ENCODE peak calls at places on chromosomes 11 and 22, in six cellular contexts. W is neural progenitor cell, B is astrocyte, I is MM.1S, X is HCT116, C is GM23248. J is an unnamed sample.

GRCh38 chr11:75467311-75467710 is 34.3 kb upstream of the KLHL35 start:
- DNase-seq in X (no peak), C (no peak), W (no peak), B (no peak), I (no peak), J (no peak)

GRCh38 chr11:36215688-36216050 is 73.6 kb downstream of the COMMD9 start:
- DNase-seq in X (no peak), B (no peak), I (no peak), C (no peak), W (no peak), J (no peak)

GRCh38 chr11:116835791-116836647 is 1.4 kb downstream of the APOA1 start:
- DNase-seq in X (peak), C (peak), I (peak), W (peak), B (peak), J (peak)

GRCh38 chr22:46526484-46526839 is 11.0 kb downstream of the CELSR1 start:
- DNase-seq in B (no peak), I (no peak), W (no peak), C (no peak), X (no peak), J (no peak)

GRCh38 chr11:45166604-45166897 is 20.1 kb downstream of the PRDM11 start:
- DNase-seq in W (no peak), B (no peak), C (no peak), X (no peak), I (no peak), J (no peak)

GRCh38 chr11:119026970-119027369 is 3.7 kb downstream of the SLC37A4 start:
- DNase-seq in W (no peak), I (no peak), X (no peak), C (no peak), B (no peak), J (no peak)

GRCh38 chr11:19711911-19712280 is 741 bp upstream of the NAV2 start:
- DNase-seq in X (no peak), C (peak), W (peak), B (no peak), I (peak), J (no peak)

GRCh38 chr22:37242395-37242918 is 1.6 kb downstream of the RAC2 start:
- DNase-seq in C (peak), I (peak), X (no peak), B (no peak), W (no peak), J (no peak)

GRCh38 chr11:73322111-73322985 is 14.3 kb downstream of the ARHGEF17 start:
- DNase-seq in W (no peak), C (peak), B (no peak), I (no peak), X (no peak), J (peak)

GRCh38 chr11:123072279-123072678 is 10.3 kb upstream of the HSPA8 start:
- DNase-seq in I (no peak), W (no peak), B (no peak), C (no peak), X (no peak), J (no peak)

GRCh38 chr11:25775608-25776007 is 556.3 kb upstream of the ANO3 start:
- DNase-seq in C (peak), X (no peak), W (no peak), I (no peak), B (no peak), J (peak)

GRCh38 chr11:26844963-26845362 is 123.1 kb upstream of the SLC5A12 start:
- DNase-seq in X (no peak), I (no peak), B (no peak), W (no peak), C (peak), J (no peak)

GRCh38 chr22:23415490-23415851 is 164.6 kb downstream of the IGLL1 start:
- DNase-seq in X (no peak), B (no peak), C (no peak), W (no peak), I (no peak), J (no peak)

GRCh38 chr11:830295-831131 is 2.2 kb upstream of the CD151 start:
- DNase-seq in C (peak), W (peak), B (no peak), I (peak), X (no peak), J (peak)
- TF ChIP-seq EZH2 in C (no peak), W (no peak), B (peak), I (no peak), X (no peak), J (no peak)

DNA sequence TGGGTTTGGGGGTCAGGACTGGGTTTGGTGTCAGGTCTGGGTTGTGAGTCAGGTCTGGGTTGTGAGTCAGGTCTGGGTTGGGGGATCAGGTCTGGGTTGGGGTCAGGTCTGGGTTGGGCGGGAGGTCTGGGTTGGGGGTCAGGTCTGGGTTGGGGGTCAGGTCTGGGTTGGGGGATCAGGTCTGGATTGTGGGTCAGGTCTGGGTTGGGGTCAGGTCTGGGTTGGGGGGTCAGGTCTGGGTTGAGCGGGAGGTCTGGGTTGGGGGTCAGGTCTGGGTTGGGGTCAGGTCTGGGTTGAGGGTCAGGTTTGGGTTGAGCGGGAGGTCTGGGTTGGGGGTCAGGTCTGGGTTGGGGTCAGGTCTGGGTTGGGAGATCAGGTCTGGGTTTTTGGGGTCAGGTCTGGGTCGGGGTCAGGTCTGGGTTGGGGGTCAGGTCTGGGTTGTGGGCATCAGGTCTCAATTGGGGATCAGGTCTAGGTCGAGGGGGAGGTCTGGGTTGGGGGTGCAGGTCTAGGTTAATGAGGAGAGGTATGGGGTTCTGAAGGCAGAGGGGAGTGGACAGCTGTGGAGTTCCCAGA is 718 bp downstream of the TTLL8 start:
- DNase-seq in C (no peak), B (no peak), W (no peak), X (no peak), I (no peak), J (no peak)
- TF ChIP-seq EZH2 in C (no peak), B (no peak), W (no peak), X (no peak), I (no peak), J (no peak)

GRCh38 chr11:13962562-13963168 is at the start of gene SPON1:
- DNase-seq in W (peak), I (no peak), C (peak), X (no peak), B (peak), J (peak)

GRCh38 chr11:13963949-13964770 is 1.6 kb downstream of the SPON1 start:
- DNase-seq in X (no peak), C (peak), B (no peak), W (peak), I (no peak), J (no peak)

GRCh38 chr11:13964771-13965074 is 2.2 kb downstream of the SPON1 start:
- DNase-seq in W (no peak), B (no peak), C (no peak), X (no peak), I (no peak), J (no peak)

GRCh38 chr11:13963169-13963948 is 836 bp downstream of the SPON1 start:
- DNase-seq in B (peak), I (no peak), C (peak), W (peak), X (no peak), J (peak)

GRCh38 chr11:13962198-13962561 is 343 bp upstream of the SPON1 start:
- DNase-seq in C (no peak), W (no peak), I (no peak), X (no peak), B (no peak), J (no peak)
- TF ChIP-seq EZH2 in C (peak), W (peak), I (no peak), X (no peak), B (no peak), J (no peak)

DNA sequence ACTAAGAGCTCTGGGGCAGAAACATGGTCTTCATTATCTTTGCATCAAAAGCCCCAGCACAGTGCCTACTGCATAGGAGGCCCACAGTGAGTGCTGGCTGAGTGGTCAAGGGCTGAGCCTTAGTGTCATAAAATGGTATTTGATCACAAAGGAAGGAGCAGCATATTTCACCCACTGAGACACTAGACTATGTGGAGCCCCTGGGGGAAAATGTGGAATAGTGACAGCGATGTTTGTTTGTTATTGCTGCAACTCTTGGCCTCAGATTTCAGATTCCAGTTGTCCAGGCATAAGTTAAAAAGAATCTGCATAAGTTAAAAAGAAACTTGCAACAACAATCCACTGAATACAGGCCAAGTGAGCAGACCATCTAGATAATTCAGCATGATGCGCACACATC is 7.0 kb downstream of the KIRREL3 start:
- DNase-seq in B (peak), C (peak), I (no peak), X (no peak), W (no peak), J (peak)
- TF ChIP-seq EZH2 in B (no peak), C (no peak), I (no peak), X (no peak), W (no peak), J (no peak)

GRCh38 chr11:32434387-32435151 is 770 bp downstream of the WT1 start:
- DNase-seq in C (no peak), I (no peak), B (no peak), X (no peak), W (peak), J (no peak)
- TF ChIP-seq EZH2 in C (peak), I (no peak), B (peak), X (no peak), W (peak), J (peak)

GRCh38 chr11:64036081-64037026 is 623 bp downstream of the FLRT1 start:
- DNase-seq in X (no peak), I (no peak), B (peak), C (peak), W (peak), J (peak)
- TF ChIP-seq EZH2 in X (no peak), I (no peak), B (peak), C (peak), W (peak), J (peak)

GRCh38 chr11:124840666-124841065 is 24.6 kb upstream of the ROBO3 start:
- DNase-seq in X (no peak), C (no peak), I (no peak), B (no peak), W (no peak), J (no peak)
- TF ChIP-seq EZH2 in X (no peak), C (no peak), I (no peak), B (no peak), W (no peak), J (no peak)

GRCh38 chr11:72245232-72245816 is 1.3 kb upstream of the PHOX2A start:
- DNase-seq in X (no peak), C (no peak), I (no peak), B (no peak), W (no peak), J (no peak)

GRCh38 chr11:72242141-72242540 is 1.8 kb downstream of the PHOX2A start:
- DNase-seq in B (no peak), W (no peak), C (no peak), I (no peak), X (no peak), J (no peak)

GRCh38 chr11:72243173-72243566 is 806 bp downstream of the PHOX2A start:
- DNase-seq in C (no peak), W (no peak), B (no peak), I (no peak), X (no peak), J (no peak)

GRCh38 chr11:72243567-72244316 is at the start of gene PHOX2A:
- DNase-seq in C (no peak), I (no peak), X (no peak), B (no peak), W (peak), J (no peak)

GRCh38 chr11:72244317-72245231 is 598 bp upstream of the PHOX2A start:
- DNase-seq in B (no peak), I (no peak), X (no peak), C (no peak), W (peak), J (no peak)
- TF ChIP-seq EZH2 in B (peak), I (no peak), X (no peak), C (peak), W (peak), J (peak)

DNA sequence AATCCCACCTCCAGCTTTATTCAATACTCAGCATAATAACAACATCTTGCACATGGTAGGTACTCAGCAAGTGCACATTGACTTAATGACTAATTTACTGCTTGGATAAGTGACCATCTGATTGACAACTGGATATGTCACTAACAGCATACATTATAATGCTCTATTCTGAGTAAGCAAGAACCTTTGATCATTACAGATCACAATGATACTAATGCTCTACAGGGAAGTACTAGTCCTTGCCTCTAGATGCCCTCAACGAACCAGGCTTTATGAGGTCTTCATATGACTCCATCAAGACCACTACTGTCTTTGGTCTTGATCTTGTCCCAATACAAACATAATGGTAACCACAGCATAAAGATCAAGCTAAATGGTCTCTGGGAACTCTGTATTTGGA is 167.6 kb upstream of the MTMR2 start:
- DNase-seq in W (no peak), I (no peak), X (no peak), C (no peak), B (no peak), J (no peak)
- TF ChIP-seq EZH2 in W (no peak), I (no peak), X (no peak), C (no peak), B (no peak), J (no peak)

GRCh38 chr22:19121631-19122142 is 525 bp downstream of the DGCR2 start:
- DNase-seq in X (no peak), W (peak), C (peak), B (peak), I (peak), J (peak)

GRCh38 chr22:19122752-19123492 is 710 bp upstream of the DGCR2 start:
- DNase-seq in C (peak), B (no peak), X (no peak), I (no peak), W (no peak), J (peak)

GRCh38 chr22:19123936-19124335 is 1.7 kb upstream of the DGCR2 start:
- DNase-seq in I (no peak), C (no peak), B (no peak), X (no peak), W (no peak), J (no peak)

GRCh38 chr22:19120829-19121630 is 1.2 kb downstream of the DGCR2 start:
- DNase-seq in X (peak), B (peak), W (peak), C (peak), I (no peak), J (no peak)

GRCh38 chr22:19122143-19122751 is at the start of gene DGCR2:
- DNase-seq in B (peak), W (peak), C (peak), I (peak), X (peak), J (peak)
- TF ChIP-seq EZH2 in B (no peak), W (no peak), C (no peak), I (no peak), X (no peak), J (no peak)